ENCODE peak calls at places on chromosomes 13 and 19, in seven cellular contexts. P is foreskin keratinocyte, M is heart left ventricle, K is GM12878, E is upper lobe of left lung, G is gastrocnemius medialis, R is lower lobe of right lung. W is an unnamed sample. For H3K4me1, the result is how much of the 10 kb centered on the place peaks cover.

GRCh38 chr13:73717632-73718031 is 416.6 kb downstream of the KLF12 start:
- ATAC-seq in P (peak), G (no peak), K (no peak), R (peak), E (no peak), M (no peak), W (no peak)

GRCh38 chr13:66021846-66022245 is 1208.3 kb downstream of the PCDH9 start:
- ATAC-seq in M (no peak), E (no peak), P (no peak), R (no peak), K (no peak), G (no peak), W (no peak)

GRCh38 chr19:35528218-35529038 is at the start of gene SBSN:
- ATAC-seq in K (no peak), G (no peak), P (peak), M (no peak), R (no peak), E (no peak), W (no peak)

GRCh38 chr19:53424968-53425597 is 6.7 kb upstream of the ZNF761 start:
- ATAC-seq in E (peak), K (peak), G (peak), M (peak), P (peak), R (peak), W (peak)

GRCh38 chr13:55244991-55245644 is 1895.6 kb upstream of the PRR20A start:
- ATAC-seq in M (no peak), R (no peak), K (no peak), P (peak), G (no peak), E (no peak), W (no peak)

GRCh38 chr13:101941095-101941777 is 460.6 kb downstream of the FGF14 start:
- ATAC-seq in E (no peak), P (peak), R (peak), K (peak), G (no peak), M (no peak), W (no peak)

GRCh38 chr13:32978278-32978677 is 37.9 kb upstream of the KL start:
- ATAC-seq in K (no peak), R (no peak), G (no peak), P (no peak), M (no peak), E (no peak), W (no peak)

GRCh38 chr19:12937243-12938053 is 961 bp upstream of the CALR start:
- ATAC-seq in K (peak), M (no peak), G (no peak), P (no peak), E (peak), R (peak), W (no peak)

GRCh38 chr13:30601836-30602235 is 15.9 kb upstream of the USPL1 start:
- ATAC-seq in M (no peak), P (no peak), E (no peak), R (no peak), G (no peak), K (peak), W (no peak)
- H3K27ac ChIP-seq in M (no peak), P (no peak), E (no peak), R (no peak), G (no peak), K (no peak), W (no peak)

GRCh38 chr13:23672616-23673015 is 102.4 kb downstream of the TNFRSF19 start:
- ATAC-seq in K (no peak), E (no peak), G (no peak), R (peak), P (no peak), M (peak), W (no peak)
- H3K4me1 ChIP-seq in K (under half), E (under half), G (under half), R (under half), P (under half), M (under half), W (under half)

DNA sequence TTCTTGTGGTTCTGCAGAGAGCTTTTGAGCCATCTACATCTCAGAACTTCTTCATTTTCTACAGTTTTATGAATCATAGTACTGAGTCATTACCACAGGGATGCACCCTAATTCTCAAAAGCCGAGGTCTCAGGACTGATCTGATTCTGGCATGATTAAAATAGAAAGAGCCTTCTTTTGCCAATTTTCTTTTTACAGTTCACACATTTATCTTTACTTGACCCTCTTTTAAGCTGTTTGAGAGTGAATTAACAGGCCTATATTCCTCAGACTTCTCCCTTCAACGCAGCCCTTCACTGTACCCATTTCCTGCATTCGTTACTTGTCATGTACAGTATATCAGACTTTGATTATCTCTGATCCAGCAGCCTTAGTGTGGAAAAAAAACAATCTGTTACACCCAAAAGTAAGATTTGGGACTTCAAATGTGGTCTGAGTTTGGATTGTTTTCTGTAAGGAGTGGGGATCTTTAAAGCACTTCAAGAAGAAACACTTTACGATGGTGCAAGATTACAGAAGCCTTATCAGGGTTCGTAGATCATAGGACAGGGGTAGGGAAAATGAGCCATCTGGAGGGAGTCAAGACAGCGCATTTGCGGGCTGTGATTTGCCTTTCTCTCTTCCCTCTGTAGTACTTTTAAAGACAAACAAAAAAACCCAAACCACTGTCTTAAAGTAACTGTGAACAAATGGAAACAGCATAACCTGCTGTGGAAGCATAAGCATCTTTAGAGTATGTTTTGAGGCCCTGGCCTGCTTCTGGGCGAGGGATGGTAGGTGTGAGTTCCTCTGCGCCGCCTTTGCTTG is 15.3 kb upstream of the GPR183 start:
- ATAC-seq in K (peak), G (peak), E (peak), M (no peak), R (peak), P (peak), W (peak)
- H3K27ac ChIP-seq in K (peak), G (peak), E (peak), M (no peak), R (peak), P (no peak), W (peak)

GRCh38 chr13:82791035-82791434 is 1091.2 kb downstream of the SLITRK1 start:
- ATAC-seq in R (no peak), M (no peak), P (peak), K (no peak), G (no peak), E (no peak), W (no peak)
- H3K4me1 ChIP-seq in R (under half), M (under half), P (under half), K (under half), G (under half), E (under half), W (under half)

GRCh38 chr13:93244918-93245280 is 18.3 kb downstream of the GPC6 start:
- ATAC-seq in P (peak), K (no peak), M (no peak), G (peak), E (peak), R (no peak), W (peak)
- H3K27ac ChIP-seq in P (no peak), K (no peak), M (no peak), G (peak), E (no peak), R (no peak), W (peak)

GRCh38 chr19:2542341-2543069 is 66.6 kb downstream of the GADD45B start:
- ATAC-seq in R (no peak), K (no peak), E (no peak), P (no peak), M (no peak), G (no peak), W (no peak)

GRCh38 chr19:2544576-2545415 is 68.9 kb downstream of the GADD45B start:
- ATAC-seq in R (no peak), E (no peak), P (no peak), M (no peak), K (peak), G (no peak), W (no peak)

GRCh38 chr19:2540646-2541454 is 64.9 kb downstream of the GADD45B start:
- ATAC-seq in P (peak), M (peak), K (no peak), E (peak), G (peak), R (peak), W (peak)

GRCh38 chr19:2546128-2547032 is 70.5 kb downstream of the GADD45B start:
- ATAC-seq in K (no peak), R (peak), M (peak), E (peak), G (peak), P (no peak), W (no peak)

DNA sequence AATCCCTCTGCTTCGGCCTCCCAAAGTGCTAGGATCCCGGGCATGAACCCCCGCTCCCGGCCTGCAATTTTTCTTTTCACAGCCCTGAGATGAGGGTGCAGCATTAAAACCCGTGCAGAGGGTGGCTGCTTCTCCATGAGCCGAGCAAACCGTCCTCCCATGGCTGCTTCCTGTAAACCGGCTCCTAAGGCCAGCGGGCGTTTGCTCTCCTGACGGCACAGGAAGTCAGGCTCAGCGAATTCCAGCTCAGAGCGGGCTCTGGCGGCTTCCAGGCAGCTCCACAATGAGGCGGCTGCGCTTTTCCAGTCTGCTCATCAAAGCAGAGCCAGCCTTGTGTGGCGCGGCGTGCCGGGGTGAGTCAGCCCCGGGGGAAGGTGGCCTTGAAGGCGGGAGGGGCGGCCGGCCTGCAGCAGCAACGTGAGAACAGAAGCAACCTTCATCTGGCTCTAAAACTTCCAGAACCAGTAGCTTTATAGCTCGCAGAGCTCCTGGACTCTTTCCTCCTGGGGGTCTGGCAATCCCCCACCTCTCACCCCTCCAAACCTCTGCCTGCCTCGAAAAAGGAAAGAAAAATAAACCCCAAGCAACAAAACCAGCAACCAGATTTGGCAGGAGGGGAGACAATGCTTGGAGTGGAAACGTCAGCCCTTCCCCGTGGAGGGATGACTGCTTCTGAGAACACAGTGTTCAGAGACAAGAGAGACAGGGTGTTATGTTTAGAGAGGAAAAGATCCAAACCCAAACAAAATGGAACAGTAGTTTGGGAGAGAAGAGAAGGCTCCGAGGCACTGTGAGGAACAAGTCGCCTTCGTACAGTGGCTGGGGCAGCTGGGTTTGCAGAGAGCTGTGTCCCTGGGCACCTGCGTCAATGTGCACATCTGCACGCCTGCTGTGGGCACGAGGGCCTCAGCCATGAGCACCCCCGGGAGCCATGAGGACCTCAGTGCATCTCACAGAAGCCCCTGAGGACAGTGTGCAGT is 67.8 kb downstream of the GADD45B start:
- ATAC-seq in M (peak), E (peak), P (peak), R (peak), K (peak), G (peak), W (peak)
- H3K4me1 ChIP-seq in M (half or more), E (half or more), P (under half), R (half or more), K (under half), G (half or more), W (half or more)

GRCh38 chr13:114067381-114067885 is 65.0 kb downstream of the RASA3 start:
- ATAC-seq in R (no peak), P (no peak), K (peak), E (no peak), G (no peak), M (no peak), W (no peak)

GRCh38 chr13:114064516-114065140 is 67.8 kb downstream of the RASA3 start:
- ATAC-seq in K (no peak), M (no peak), P (no peak), R (peak), G (peak), E (peak), W (peak)

GRCh38 chr13:114065141-114065925 is 67.1 kb downstream of the RASA3 start:
- ATAC-seq in K (peak), R (peak), P (peak), E (peak), M (peak), G (peak), W (peak)

GRCh38 chr13:114066956-114067355 is 65.5 kb downstream of the RASA3 start:
- ATAC-seq in M (no peak), E (no peak), R (no peak), K (peak), G (no peak), P (no peak), W (no peak)

GRCh38 chr13:114065926-114066774 is 66.3 kb downstream of the RASA3 start:
- ATAC-seq in K (peak), G (no peak), R (no peak), P (no peak), M (no peak), E (no peak), W (no peak)
- H3K27ac ChIP-seq in K (peak), G (peak), R (peak), P (peak), M (peak), E (peak), W (peak)

GRCh38 chr19:39587496-39587895 is 14.8 kb upstream of the LGALS13 start:
- ATAC-seq in R (no peak), E (no peak), P (no peak), G (no peak), K (no peak), M (no peak), W (no peak)

GRCh38 chr19:39588066-39588465 is 14.3 kb upstream of the LGALS13 start:
- ATAC-seq in G (no peak), E (no peak), M (no peak), P (no peak), R (no peak), K (no peak), W (no peak)

GRCh38 chr19:39595950-39596349 is 6.4 kb upstream of the LGALS13 start:
- ATAC-seq in K (no peak), G (no peak), R (no peak), M (no peak), P (no peak), E (no peak), W (no peak)

GRCh38 chr19:39592381-39592780 is 9.9 kb upstream of the LGALS13 start:
- ATAC-seq in K (no peak), E (no peak), P (no peak), G (no peak), R (no peak), M (no peak), W (no peak)

DNA sequence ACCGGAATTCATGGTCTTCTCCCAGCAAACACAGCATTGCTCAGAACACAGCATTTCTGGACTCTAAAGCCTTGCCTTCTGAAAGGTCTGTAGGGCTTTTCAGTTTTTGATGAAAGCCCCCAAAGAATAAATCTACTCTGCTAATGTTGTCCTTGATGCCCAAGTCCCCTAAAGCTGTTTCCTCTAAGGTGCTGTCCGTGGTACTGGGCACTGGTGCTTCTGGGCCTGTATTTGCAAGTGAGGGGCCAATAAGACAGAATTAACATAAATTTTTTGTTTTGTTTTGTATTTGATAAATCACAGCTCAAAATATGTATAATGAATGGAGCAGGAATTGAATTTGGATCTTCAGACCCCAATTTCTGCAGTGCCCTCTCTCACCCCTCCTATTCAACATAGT is 12.1 kb upstream of the LGALS13 start:
- ATAC-seq in K (no peak), R (no peak), P (no peak), G (no peak), M (no peak), E (no peak), W (no peak)
- H3K4me1 ChIP-seq in K (under half), R (under half), P (under half), G (under half), M (under half), E (under half), W (under half)